ENCODE peak calls at places on chromosomes 16 and 17, in six cellular contexts. One of them, this sample, is unnamed. For H3K27me3 and H3K4me1, the result is how much of the 10 kb centered on the place peaks cover.

GRCh38 chr17:29905086-29905878 is 24.7 kb downstream of the SSH2 start:
- DNase-seq in left ventricle myocardium inferior: no peak
- DNase-seq in heart right ventricle: no peak
- DNase-seq in neural progenitor cell: no peak
- DNase-seq in colonic mucosa: no peak
- DNase-seq in H9: peak
- DNase-seq in this sample: peak

GRCh38 chr17:2694381-2695242 is 17.0 kb downstream of the CLUH start:
- DNase-seq in H9: no peak
- DNase-seq in heart right ventricle: no peak
- DNase-seq in colonic mucosa: peak
- DNase-seq in neural progenitor cell: no peak
- DNase-seq in left ventricle myocardium inferior: no peak
- DNase-seq in this sample: no peak

GRCh38 chr17:66996926-66997325 is 32.4 kb downstream of the CACNG4 start:
- DNase-seq in heart right ventricle: no peak
- DNase-seq in neural progenitor cell: no peak
- DNase-seq in colonic mucosa: no peak
- DNase-seq in H9: no peak
- DNase-seq in left ventricle myocardium inferior: no peak
- DNase-seq in this sample: no peak

GRCh38 chr16:19346335-19346922 is 60.9 kb downstream of the CLEC19A start:
- DNase-seq in H9: no peak
- DNase-seq in heart right ventricle: no peak
- DNase-seq in neural progenitor cell: no peak
- DNase-seq in left ventricle myocardium inferior: no peak
- DNase-seq in colonic mucosa: no peak
- DNase-seq in this sample: no peak

GRCh38 chr16:31888735-31889134 is 15.1 kb downstream of the ZNF267 start:
- DNase-seq in neural progenitor cell: no peak
- DNase-seq in heart right ventricle: no peak
- DNase-seq in H9: no peak
- DNase-seq in left ventricle myocardium inferior: no peak
- DNase-seq in colonic mucosa: no peak
- DNase-seq in this sample: no peak

GRCh38 chr16:63928421-63928820 is 1193.4 kb downstream of the CDH11 start:
- DNase-seq in left ventricle myocardium inferior: no peak
- DNase-seq in H9: no peak
- DNase-seq in heart right ventricle: no peak
- DNase-seq in colonic mucosa: no peak
- DNase-seq in neural progenitor cell: no peak
- DNase-seq in this sample: no peak

GRCh38 chr16:68446941-68447675 is 1.2 kb downstream of the SMPD3 start:
- DNase-seq in neural progenitor cell: peak
- DNase-seq in H9: no peak
- DNase-seq in colonic mucosa: no peak
- DNase-seq in heart right ventricle: no peak
- DNase-seq in left ventricle myocardium inferior: no peak
- DNase-seq in this sample: no peak

GRCh38 chr16:51544850-51545467 is 393.9 kb upstream of the SALL1 start:
- DNase-seq in colonic mucosa: no peak
- DNase-seq in H9: no peak
- DNase-seq in neural progenitor cell: peak
- DNase-seq in heart right ventricle: no peak
- DNase-seq in left ventricle myocardium inferior: no peak
- DNase-seq in this sample: no peak

GRCh38 chr17:79087428-79088143 is 13.0 kb downstream of the ENGASE start:
- DNase-seq in colonic mucosa: peak
- DNase-seq in left ventricle myocardium inferior: peak
- DNase-seq in neural progenitor cell: peak
- DNase-seq in H9: peak
- DNase-seq in heart right ventricle: peak
- DNase-seq in this sample: peak

GRCh38 chr17:411416-412120 is 59.0 kb upstream of the RPH3AL start:
- DNase-seq in H9: no peak
- DNase-seq in colonic mucosa: no peak
- DNase-seq in heart right ventricle: no peak
- DNase-seq in neural progenitor cell: no peak
- DNase-seq in left ventricle myocardium inferior: no peak
- DNase-seq in this sample: no peak

GRCh38 chr16:57379579-57379978 is 7.3 kb downstream of the CX3CL1 start:
- DNase-seq in colonic mucosa: no peak
- DNase-seq in left ventricle myocardium inferior: no peak
- DNase-seq in neural progenitor cell: no peak
- DNase-seq in H9: no peak
- DNase-seq in heart right ventricle: no peak
- DNase-seq in this sample: no peak

GRCh38 chr17:64739316-64740058 is 77.4 kb upstream of the SMURF2 start:
- DNase-seq in left ventricle myocardium inferior: no peak
- DNase-seq in heart right ventricle: no peak
- DNase-seq in neural progenitor cell: peak
- DNase-seq in H9: peak
- DNase-seq in colonic mucosa: no peak
- DNase-seq in this sample: peak

GRCh38 chr17:29836643-29837042 is 93.4 kb downstream of the SSH2 start:
- DNase-seq in neural progenitor cell: no peak
- DNase-seq in colonic mucosa: no peak
- DNase-seq in left ventricle myocardium inferior: no peak
- DNase-seq in H9: no peak
- DNase-seq in heart right ventricle: no peak
- DNase-seq in this sample: no peak

GRCh38 chr16:50282010-50282538 is 15.7 kb downstream of the ADCY7 start:
- DNase-seq in left ventricle myocardium inferior: peak
- DNase-seq in heart right ventricle: peak
- DNase-seq in colonic mucosa: peak
- DNase-seq in neural progenitor cell: no peak
- DNase-seq in H9: no peak
- DNase-seq in this sample: no peak

GRCh38 chr17:10197721-10198508 is 491 bp downstream of the GAS7 start:
- DNase-seq in neural progenitor cell: peak
- DNase-seq in left ventricle myocardium inferior: peak
- DNase-seq in heart right ventricle: peak
- DNase-seq in H9: peak
- DNase-seq in colonic mucosa: no peak
- DNase-seq in this sample: no peak

DNA sequence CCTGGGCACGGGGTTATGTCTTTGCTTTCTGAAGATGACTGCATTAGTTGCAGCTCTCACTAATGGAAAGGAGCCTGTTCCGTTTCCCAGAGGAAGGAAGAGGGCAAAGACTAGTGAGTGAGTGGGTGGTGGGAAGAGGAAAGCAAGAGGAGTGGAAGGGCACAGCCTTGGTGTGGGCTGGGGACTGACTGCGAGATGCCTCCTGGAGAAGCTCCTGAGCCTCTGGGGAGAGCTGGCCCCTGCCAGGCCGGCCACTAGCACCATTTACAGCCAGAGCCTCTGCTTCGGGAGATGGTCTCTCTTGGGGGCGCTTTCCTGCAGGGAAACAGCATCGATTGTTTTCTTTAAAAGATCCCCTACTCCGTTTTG is 825 bp upstream of the RHBDL3 start:
- DNase-seq in neural progenitor cell: peak
- DNase-seq in left ventricle myocardium inferior: no peak
- DNase-seq in colonic mucosa: no peak
- DNase-seq in H9: no peak
- DNase-seq in heart right ventricle: no peak
- DNase-seq in this sample: no peak
- H3K27me3 ChIP-seq in neural progenitor cell: half or more
- H3K27me3 ChIP-seq in left ventricle myocardium inferior: half or more
- H3K27me3 ChIP-seq in colonic mucosa: under half
- H3K27me3 ChIP-seq in H9: under half
- H3K27me3 ChIP-seq in heart right ventricle: half or more
- H3K27me3 ChIP-seq in this sample: under half

GRCh38 chr16:16971042-16971441 is 499.7 kb downstream of the XYLT1 start:
- DNase-seq in H9: no peak
- DNase-seq in left ventricle myocardium inferior: no peak
- DNase-seq in neural progenitor cell: no peak
- DNase-seq in heart right ventricle: no peak
- DNase-seq in colonic mucosa: no peak
- DNase-seq in this sample: no peak
- H3K4me1 ChIP-seq in H9: under half
- H3K4me1 ChIP-seq in left ventricle myocardium inferior: under half
- H3K4me1 ChIP-seq in neural progenitor cell: under half
- H3K4me1 ChIP-seq in heart right ventricle: under half
- H3K4me1 ChIP-seq in colonic mucosa: under half
- H3K4me1 ChIP-seq in this sample: under half

DNA sequence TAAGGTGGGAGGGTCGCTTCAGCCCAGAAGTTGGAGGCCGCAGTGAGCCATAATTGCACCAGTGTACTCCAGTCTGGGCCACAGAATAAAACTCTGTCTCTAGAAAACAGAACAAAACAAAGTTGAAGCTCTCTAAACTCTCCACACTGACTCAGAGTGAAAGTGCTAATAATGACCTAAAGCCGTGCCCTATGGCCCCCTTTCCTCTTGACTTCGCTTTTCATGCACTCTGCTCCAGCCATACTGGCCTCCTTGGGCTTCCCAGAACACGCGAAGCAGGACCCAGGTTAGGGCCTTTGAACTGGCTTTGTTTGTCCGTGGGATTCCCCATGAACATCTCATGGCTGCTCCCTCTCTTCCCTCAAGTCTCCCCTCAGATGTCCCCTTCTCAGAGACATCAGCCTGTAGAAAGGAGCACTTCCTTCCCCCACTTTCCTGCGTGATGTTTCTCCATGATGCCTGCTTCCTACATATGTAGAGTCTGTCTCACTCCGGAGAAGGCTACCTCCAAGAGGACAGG is 18.6 kb upstream of the SPN start:
- DNase-seq in heart right ventricle: no peak
- DNase-seq in colonic mucosa: no peak
- DNase-seq in H9: no peak
- DNase-seq in neural progenitor cell: no peak
- DNase-seq in left ventricle myocardium inferior: no peak
- DNase-seq in this sample: no peak
- H3K27ac ChIP-seq in heart right ventricle: no peak
- H3K27ac ChIP-seq in colonic mucosa: no peak
- H3K27ac ChIP-seq in H9: no peak
- H3K27ac ChIP-seq in neural progenitor cell: no peak
- H3K27ac ChIP-seq in left ventricle myocardium inferior: no peak
- H3K27ac ChIP-seq in this sample: no peak

GRCh38 chr16:47984669-47985068 is 171.1 kb downstream of the ABCC12 start:
- DNase-seq in colonic mucosa: no peak
- DNase-seq in neural progenitor cell: no peak
- DNase-seq in H9: no peak
- DNase-seq in left ventricle myocardium inferior: no peak
- DNase-seq in heart right ventricle: no peak
- DNase-seq in this sample: no peak
- H3K27me3 ChIP-seq in colonic mucosa: under half
- H3K27me3 ChIP-seq in neural progenitor cell: under half
- H3K27me3 ChIP-seq in H9: under half
- H3K27me3 ChIP-seq in left ventricle myocardium inferior: under half
- H3K27me3 ChIP-seq in heart right ventricle: under half
- H3K27me3 ChIP-seq in this sample: under half

This sample was measured in SJCRH30.